ENCODE peak calls at places on chromosome 18, in four cellular contexts. W is HepG2, B is WTC11, H is K562. Z is an unnamed sample.
A peak's percentile ranks its signal among the peaks of the same experiment; 100 is the strongest.

GRCh38 chr18:25446972-25447371 is 95.0 kb upstream of the ZNF521 start:
- DNase-seq in W (no peak), B (no peak), H (no peak), Z (no peak)

GRCh38 chr18:23835506-23835905 is 146.3 kb downstream of the LAMA3 start:
- DNase-seq in W (no peak), B (no peak), H (no peak), Z (no peak)

GRCh38 chr18:6022840-6023239 is 127.5 kb upstream of the TMEM200C start:
- DNase-seq in W (no peak), B (no peak), H (no peak), Z (no peak)

GRCh38 chr18:38612904-38613303 is 1047.3 kb upstream of the CELF4 start:
- DNase-seq in W (no peak), B (no peak), H (no peak), Z (no peak)

GRCh38 chr18:62325806-62326645 is 916 bp downstream of the TNFRSF11A start:
- DNase-seq in W (no peak), B (no peak), H (no peak), Z (peak; percentile 11)

GRCh38 chr18:28412521-28412920 is 235.6 kb upstream of the CDH2 start:
- DNase-seq in W (no peak), B (no peak), H (no peak), Z (no peak)

GRCh38 chr18:35347991-35348390 is 3.8 kb upstream of the ZNF24 start:
- DNase-seq in W (no peak), B (no peak), H (no peak), Z (no peak)

GRCh38 chr18:47794725-47795447 is 135.6 kb downstream of the SMAD2 start:
- DNase-seq in W (no peak), B (no peak), H (no peak), Z (no peak)

GRCh38 chr18:4024702-4025101 is 430.4 kb downstream of the DLGAP1 start:
- DNase-seq in W (no peak), B (no peak), H (no peak), Z (no peak)

GRCh38 chr18:22173221-22173927 is 4.0 kb downstream of the GATA6 start:
- DNase-seq in W (no peak), B (no peak), H (no peak), Z (no peak)

GRCh38 chr18:42141439-42141838 is 186.4 kb downstream of the PIK3C3 start:
- DNase-seq in W (peak; percentile 53), B (no peak), H (no peak), Z (no peak)

GRCh38 chr18:2337552-2338141 is 233.7 kb downstream of the METTL4 start:
- DNase-seq in W (peak; percentile 17), B (peak; percentile 66), H (peak; percentile 37), Z (peak; percentile 1)

GRCh38 chr18:22282311-22283235 is 113.2 kb downstream of the GATA6 start:
- DNase-seq in W (peak; percentile 86), B (no peak), H (no peak), Z (peak; percentile 72)

GRCh38 chr18:9449580-9449979 is 25.7 kb upstream of the RALBP1 start:
- DNase-seq in W (no peak), B (no peak), H (no peak), Z (no peak)

GRCh38 chr18:24553886-24554285 is 93.4 kb downstream of the HRH4 start:
- DNase-seq in W (no peak), B (no peak), H (no peak), Z (no peak)

GRCh38 chr18:30328839-30329238 is 713.7 kb downstream of the DSC3 start:
- DNase-seq in W (no peak), B (no peak), H (no peak), Z (no peak)

GRCh38 chr18:78689606-78690005 is 290.0 kb upstream of the SALL3 start:
- DNase-seq in W (no peak), B (no peak), H (no peak), Z (no peak)

GRCh38 chr18:63155169-63155852 is 164.3 kb downstream of the BCL2 start:
- DNase-seq in W (peak; percentile 35), B (peak; percentile 92), H (peak; percentile 56), Z (peak; percentile 46)

GRCh38 chr18:42446195-42446594 is 491.2 kb downstream of the PIK3C3 start:
- DNase-seq in W (peak; percentile 94), B (no peak), H (no peak), Z (no peak)

GRCh38 chr18:73683618-73684238 is 463.9 kb downstream of the FBXO15 start:
- DNase-seq in W (no peak), B (no peak), H (no peak), Z (no peak)

GRCh38 chr18:59885579-59886163 is 14.1 kb upstream of the PMAIP1 start:
- DNase-seq in W (no peak), B (no peak), H (no peak), Z (no peak)

GRCh38 chr18:6021341-6022088 is 126.2 kb upstream of the TMEM200C start:
- DNase-seq in W (no peak), B (no peak), H (no peak), Z (no peak)

GRCh38 chr18:26040051-26040656 is 50.3 kb downstream of the SS18 start:
- DNase-seq in W (no peak), B (no peak), H (no peak), Z (no peak)

GRCh38 chr18:26584745-26585144 is 36.4 kb upstream of the KCTD1 start:
- DNase-seq in W (no peak), B (no peak), H (no peak), Z (no peak)

GRCh38 chr18:72155327-72155726 is 388.8 kb downstream of the CBLN2 start:
- DNase-seq in W (no peak), B (no peak), H (no peak), Z (no peak)

GRCh38 chr18:23437357-23438045 is 15.6 kb upstream of the RIOK3 start:
- DNase-seq in W (peak; percentile 39), B (peak; percentile 81), H (peak; percentile 96), Z (peak; percentile 51)

GRCh38 chr18:3321133-3321812 is 59.3 kb downstream of the MYL12B start:
- DNase-seq in W (no peak), B (no peak), H (no peak), Z (peak; percentile 51)

GRCh38 chr18:13639196-13639595 is 87.2 kb downstream of the FAM210A start:
- DNase-seq in W (no peak), B (no peak), H (no peak), Z (no peak)

GRCh38 chr18:45505497-45506206 is 109.6 kb upstream of the SLC14A2 start:
- DNase-seq in W (no peak), B (no peak), H (no peak), Z (no peak)

GRCh38 chr18:28398491-28398890 is 221.6 kb upstream of the CDH2 start:
- DNase-seq in W (no peak), B (no peak), H (no peak), Z (no peak)

GRCh38 chr18:2391470-2391869 is 179.8 kb downstream of the METTL4 start:
- DNase-seq in W (no peak), B (no peak), H (no peak), Z (no peak)

GRCh38 chr18:71077451-71077850 is 788.6 kb downstream of the SOCS6 start:
- DNase-seq in W (no peak), B (no peak), H (no peak), Z (no peak)

GRCh38 chr18:71075147-71075546 is 786.3 kb downstream of the SOCS6 start:
- DNase-seq in W (no peak), B (no peak), H (no peak), Z (peak; percentile 1)
- TF ChIP-seq HMGXB4 in W (no peak), B (no peak), H (no peak), Z (no peak)

DNA sequence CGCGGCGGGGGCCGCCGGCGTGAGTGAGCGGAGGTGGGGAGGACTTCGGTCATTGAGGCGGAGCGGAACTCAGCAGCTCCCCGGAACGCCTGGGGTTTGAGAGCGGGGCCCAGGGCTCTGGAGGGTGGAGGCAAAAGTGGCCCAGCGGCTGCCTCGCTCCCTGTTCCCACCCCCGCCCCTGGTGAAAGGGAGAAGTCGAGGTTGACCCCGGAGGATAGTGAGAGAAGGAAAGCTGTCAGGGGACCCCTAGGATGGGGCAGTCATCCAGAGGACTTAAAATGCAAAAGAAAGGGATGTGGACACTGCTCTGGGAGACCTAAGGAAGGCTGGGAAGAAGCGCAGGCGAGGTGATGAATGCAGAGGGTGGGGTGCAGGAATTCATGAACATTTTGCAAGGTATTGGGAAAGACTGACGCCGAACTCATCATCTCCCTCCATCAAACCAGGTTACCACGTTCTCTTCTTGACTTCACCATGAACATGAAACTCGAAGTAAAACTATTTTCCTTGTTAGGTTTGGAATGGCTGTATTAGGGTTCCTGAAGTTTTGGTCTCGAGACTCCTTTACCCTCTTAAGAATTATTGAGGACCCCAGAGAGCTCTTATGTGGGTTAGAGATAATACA is 788 bp downstream of the MALT1 start:
- DNase-seq in W (no peak), B (no peak), H (no peak), Z (peak; percentile 39)
- TF ChIP-seq HMGXB4 in W (no peak), B (no peak), H (no peak), Z (no peak)

DNA sequence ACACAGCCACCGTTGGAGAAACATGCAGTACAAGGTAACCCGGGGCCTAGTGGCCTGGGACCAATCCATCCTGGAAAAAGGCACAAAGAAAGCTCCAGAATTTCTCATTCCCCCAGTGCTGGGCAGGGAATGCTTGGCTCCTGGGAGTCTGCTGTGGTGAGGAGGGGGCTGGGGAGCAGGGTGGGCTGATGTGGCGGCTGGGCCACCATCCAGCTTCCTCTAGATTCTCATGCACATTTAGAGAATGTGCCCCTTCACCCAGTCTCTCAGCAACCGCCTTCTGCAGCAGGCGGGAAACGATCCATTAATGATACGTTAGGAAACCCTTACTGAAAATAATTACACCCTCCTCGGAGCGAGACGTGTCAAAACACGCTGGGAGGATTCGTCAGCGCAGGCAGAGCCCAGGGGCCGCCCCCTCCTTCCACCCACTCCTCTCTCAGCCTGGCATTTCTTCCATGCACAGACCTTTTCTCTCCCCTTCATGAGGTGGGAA is 55.9 kb upstream of the SMAD7 start:
- DNase-seq in W (no peak), B (no peak), H (no peak), Z (no peak)
- TF ChIP-seq HMGXB4 in W (no peak), B (no peak), H (no peak), Z (no peak)

GRCh38 chr18:51734576-51734975 is 537.1 kb upstream of the MEX3C start:
- DNase-seq in W (no peak), B (no peak), H (no peak), Z (no peak)
- TF ChIP-seq HMGXB4 in W (no peak), B (no peak), H (no peak), Z (no peak)

DNA sequence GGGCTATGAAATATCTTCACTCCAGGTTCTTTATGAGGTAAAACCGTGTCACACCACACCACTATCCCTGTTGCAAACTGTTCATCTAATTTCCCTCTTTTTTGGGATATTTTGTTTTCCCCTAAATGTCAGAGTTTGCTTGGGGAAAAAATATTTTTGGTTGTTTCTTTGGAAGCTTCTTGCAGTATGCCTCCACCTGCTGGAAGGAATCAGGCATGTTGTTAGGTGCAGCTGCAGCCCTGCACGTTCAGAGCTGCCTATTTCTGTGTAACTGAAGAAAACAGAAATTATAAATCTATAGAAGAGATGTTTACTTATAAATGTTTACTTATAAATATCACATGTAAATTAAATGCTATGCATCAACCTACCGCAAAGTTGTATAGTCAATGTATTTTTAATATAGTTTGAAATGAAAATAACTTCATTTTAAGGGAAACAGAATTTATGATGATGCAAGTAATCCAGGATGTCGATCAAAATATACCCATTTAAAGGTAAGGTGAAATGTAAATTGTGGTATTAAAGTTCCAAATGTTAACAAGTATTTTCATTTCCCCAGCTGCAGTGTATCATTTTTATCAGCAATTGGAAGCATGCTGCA is 238.0 kb downstream of the ZNF516 start:
- DNase-seq in W (peak; percentile 22), B (peak; percentile 41), H (no peak), Z (peak; percentile 44)
- TF ChIP-seq HMGXB4 in W (no peak), B (no peak), H (no peak), Z (no peak)

GRCh38 chr18:50410008-50410407 is 35.2 kb downstream of the SKA1 start:
- DNase-seq in W (no peak), B (peak; percentile 33), H (peak; percentile 17), Z (no peak)

GRCh38 chr18:50405582-50406271 is 30.9 kb downstream of the SKA1 start:
- DNase-seq in W (no peak), B (peak; percentile 31), H (no peak), Z (no peak)

GRCh38 chr18:50410894-50411293 is 36.0 kb downstream of the SKA1 start:
- DNase-seq in W (no peak), B (no peak), H (no peak), Z (no peak)
- TF ChIP-seq HMGXB4 in W (no peak), B (no peak), H (no peak), Z (no peak)

Z was measured in A549.